ENCODE peak calls at places on chromosomes 5 and 9, in six cellular contexts. B is NCI-H524; F is M059J; E is mucosa of descending colon; H is stimulated activated CD4-positive, alpha-beta T cell treated with anti-CD3 and anti-CD28 coated beads, TNF-alpha, amount 100 ng/mL, for 4 hours; K is effector memory CD8-positive, alpha-beta T cell. A is an unnamed sample.

GRCh38 chr5:151178779-151179488 is 21.4 kb upstream of the ANXA6 start:
- DNase-seq in B (no peak), F (no peak), E (no peak), H (no peak), K (no peak), A (no peak)

GRCh38 chr5:8857051-8857450 is 688.8 kb downstream of the SEMA5A start:
- DNase-seq in B (no peak), F (no peak), E (no peak), H (no peak), K (no peak), A (no peak)

GRCh38 chr5:171867786-171868185 is 82.2 kb downstream of the SMIM23 start:
- DNase-seq in B (no peak), F (no peak), E (no peak), H (no peak), K (no peak), A (no peak)

GRCh38 chr9:134217431-134218210 is 53.3 kb upstream of the RNU6ATAC start:
- DNase-seq in B (peak), F (peak), E (no peak), H (no peak), K (no peak), A (no peak)

GRCh38 chr5:157561105-157561504 is 14.5 kb downstream of the ADAM19 start:
- DNase-seq in B (no peak), F (no peak), E (no peak), H (no peak), K (no peak), A (no peak)

GRCh38 chr5:10788358-10788757 is 27.3 kb upstream of the DAP start:
- DNase-seq in B (no peak), F (no peak), E (no peak), H (no peak), K (no peak), A (no peak)

GRCh38 chr5:180787025-180787424 is 15.6 kb downstream of the MGAT1 start:
- DNase-seq in B (peak), F (no peak), E (no peak), H (no peak), K (no peak), A (no peak)

GRCh38 chr5:95949810-95950209 is 11.8 kb downstream of the ELL2 start:
- DNase-seq in B (no peak), F (no peak), E (no peak), H (no peak), K (no peak), A (no peak)

GRCh38 chr9:108142504-108143201 is 653.1 kb upstream of the KLF4 start:
- DNase-seq in B (no peak), F (peak), E (peak), H (no peak), K (no peak), A (peak)

GRCh38 chr5:67591491-67591890 is 394.9 kb upstream of the CD180 start:
- DNase-seq in B (no peak), F (no peak), E (no peak), H (no peak), K (no peak), A (no peak)

GRCh38 chr5:79075646-79076426 is 6.3 kb downstream of the BHMT2 start:
- DNase-seq in B (no peak), F (peak), E (no peak), H (no peak), K (no peak), A (no peak)

GRCh38 chr5:6712136-6712581 is 1.1 kb upstream of the TENT4A start:
- DNase-seq in B (peak), F (peak), E (peak), H (no peak), K (peak), A (peak)